ENCODE peak calls at places on chromosomes 12 and 14, in six cellular contexts. P is A549, K is neural progenitor cell, X is heart left ventricle, V is SK-N-SH, L is right cardiac atrium. T is an unnamed sample. For H3K9me3, the result is how much of the 10 kb centered on the place peaks cover.

GRCh38 chr12:115710104-115710564 is 567.4 kb downstream of the MED13L start:
- DNase-seq in V (no peak), K (no peak), X (peak), P (peak), L (peak), T (peak)

GRCh38 chr12:4271433-4272013 is 2.0 kb upstream of the CCND2 start:
- DNase-seq in L (no peak), X (no peak), V (peak), P (no peak), K (peak), T (peak)

GRCh38 chr12:128531153-128531552 is 264.2 kb downstream of the TMEM132C start:
- DNase-seq in X (no peak), L (no peak), K (peak), P (peak), V (no peak), T (no peak)

GRCh38 chr12:45259732-45260480 is 44.0 kb downstream of the ANO6 start:
- DNase-seq in K (peak), L (no peak), P (peak), X (no peak), V (no peak), T (no peak)

GRCh38 chr12:96483116-96483515 is 6.3 kb upstream of the CFAP54 start:
- DNase-seq in P (no peak), X (no peak), K (no peak), V (no peak), L (no peak), T (no peak)

GRCh38 chr14:94145902-94146527 is 16.6 kb upstream of the IFI27L2 start:
- DNase-seq in K (no peak), P (no peak), X (no peak), L (no peak), V (no peak), T (no peak)

GRCh38 chr12:12608557-12608957 is 3.1 kb upstream of the CREBL2 start:
- DNase-seq in X (no peak), V (no peak), P (peak), K (no peak), L (no peak), T (no peak)

GRCh38 chr14:91159182-91159581 is 45.3 kb downstream of the DGLUCY start:
- DNase-seq in K (no peak), L (no peak), X (no peak), P (no peak), V (no peak), T (no peak)

GRCh38 chr12:21940549-21940948 is 677 bp downstream of the ABCC9 start:
- DNase-seq in L (no peak), X (no peak), V (no peak), P (no peak), K (no peak), T (no peak)
- H3K9me3 ChIP-seq in L (under half), X (under half), V (under half), P (under half), K (under half), T (under half)

DNA sequence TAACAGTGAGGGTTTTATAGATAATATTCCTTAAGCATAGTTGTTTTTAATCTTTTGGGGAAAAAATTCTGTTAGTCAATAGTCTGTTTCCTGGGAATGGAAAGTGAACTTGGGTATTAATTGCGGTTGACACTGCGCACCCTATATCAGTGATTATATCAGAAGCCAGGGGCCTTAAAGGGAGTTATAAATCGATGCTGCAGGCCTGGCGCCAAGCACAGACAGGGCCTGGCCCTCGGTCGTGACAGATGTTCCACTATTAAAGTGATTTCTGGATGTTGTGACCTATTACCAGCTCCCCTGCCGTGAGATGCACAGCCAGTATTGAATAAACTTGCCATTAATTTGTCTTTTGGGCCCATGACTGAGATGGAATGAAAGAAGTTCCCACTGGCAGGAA is 45.0 kb upstream of the KITLG start:
- DNase-seq in L (no peak), P (no peak), V (no peak), X (no peak), K (no peak), T (no peak)
- H3K4me3 ChIP-seq in L (no peak), P (no peak), V (no peak), X (no peak), K (no peak), T (no peak)

GRCh38 chr12:77640356-77640755 is 190.3 kb upstream of the NAV3 start:
- DNase-seq in K (no peak), P (no peak), V (no peak), X (no peak), L (no peak), T (no peak)
- H3K9me3 ChIP-seq in K (under half), P (under half), V (under half), X (under half), L (under half), T (under half)

GRCh38 chr12:48969160-48969771 is 2.3 kb downstream of the WNT10B start:
- DNase-seq in K (no peak), V (peak), L (no peak), X (no peak), P (no peak), T (no peak)

GRCh38 chr12:48968467-48968866 is 3.1 kb downstream of the WNT10B start:
- DNase-seq in L (no peak), X (no peak), K (no peak), P (no peak), V (peak), T (no peak)

GRCh38 chr12:48970702-48971334 is 717 bp downstream of the WNT10B start:
- DNase-seq in L (no peak), P (no peak), K (no peak), V (peak), X (no peak), T (no peak)

GRCh38 chr12:48968004-48968403 is 3.5 kb downstream of the WNT10B start:
- DNase-seq in L (no peak), X (no peak), P (no peak), V (no peak), K (no peak), T (no peak)

GRCh38 chr12:48969847-48970701 is 1.5 kb downstream of the WNT10B start:
- DNase-seq in L (no peak), V (peak), X (no peak), K (peak), P (no peak), T (peak)
- H3K4me3 ChIP-seq in L (no peak), V (no peak), X (peak), K (peak), P (no peak), T (no peak)

GRCh38 chr14:82079553-82079952 is 545.9 kb upstream of the SEL1L start:
- DNase-seq in K (no peak), L (no peak), P (no peak), V (no peak), X (no peak), T (no peak)
- H3K9me3 ChIP-seq in K (under half), L (under half), P (under half), V (under half), X (under half), T (under half)